ENCODE peak calls at places on chromosomes 5 and 9, in eight cellular contexts. One of them, this sample, is unnamed.

GRCh38 chr9:21267141-21267540 is 27.3 kb upstream of the IFNA14 start:
- DNase-seq in AG08396: no peak
- DNase-seq in NCI-H1105: no peak
- DNase-seq in NCI-H345: no peak
- DNase-seq in skeletal muscle cell: no peak
- DNase-seq in fibroblast of mammary gland: no peak
- DNase-seq in fibroblast of pulmonary artery: no peak
- DNase-seq in psoas muscle: no peak
- DNase-seq in this sample: no peak

GRCh38 chr5:9523090-9523813 is 22.6 kb downstream of the SEMA5A start:
- DNase-seq in NCI-H1105: no peak
- DNase-seq in fibroblast of pulmonary artery: peak
- DNase-seq in skeletal muscle cell: no peak
- DNase-seq in psoas muscle: no peak
- DNase-seq in NCI-H345: peak
- DNase-seq in AG08396: no peak
- DNase-seq in fibroblast of mammary gland: peak
- DNase-seq in this sample: no peak

GRCh38 chr5:78518365-78519197 is 130.0 kb downstream of the LHFPL2 start:
- DNase-seq in fibroblast of mammary gland: peak
- DNase-seq in NCI-H1105: no peak
- DNase-seq in NCI-H345: no peak
- DNase-seq in skeletal muscle cell: peak
- DNase-seq in AG08396: peak
- DNase-seq in fibroblast of pulmonary artery: peak
- DNase-seq in psoas muscle: peak
- DNase-seq in this sample: no peak

GRCh38 chr5:157446077-157446930 is 13.7 kb upstream of the NIPAL4 start:
- DNase-seq in fibroblast of mammary gland: no peak
- DNase-seq in skeletal muscle cell: no peak
- DNase-seq in psoas muscle: no peak
- DNase-seq in NCI-H1105: no peak
- DNase-seq in fibroblast of pulmonary artery: no peak
- DNase-seq in AG08396: no peak
- DNase-seq in NCI-H345: no peak
- DNase-seq in this sample: no peak

GRCh38 chr9:114011313-114011712 is 66.8 kb downstream of the AMBP start:
- DNase-seq in fibroblast of mammary gland: no peak
- DNase-seq in NCI-H345: no peak
- DNase-seq in psoas muscle: no peak
- DNase-seq in skeletal muscle cell: no peak
- DNase-seq in AG08396: no peak
- DNase-seq in fibroblast of pulmonary artery: no peak
- DNase-seq in NCI-H1105: no peak
- DNase-seq in this sample: no peak

GRCh38 chr5:172770374-172770674 is 671 bp downstream of the DUSP1 start:
- DNase-seq in fibroblast of mammary gland: no peak
- DNase-seq in skeletal muscle cell: no peak
- DNase-seq in NCI-H1105: no peak
- DNase-seq in fibroblast of pulmonary artery: no peak
- DNase-seq in psoas muscle: no peak
- DNase-seq in NCI-H345: no peak
- DNase-seq in AG08396: peak
- DNase-seq in this sample: no peak

GRCh38 chr5:76849767-76850291 is at the start of gene S100Z:
- DNase-seq in fibroblast of mammary gland: no peak
- DNase-seq in psoas muscle: no peak
- DNase-seq in fibroblast of pulmonary artery: peak
- DNase-seq in skeletal muscle cell: no peak
- DNase-seq in NCI-H1105: no peak
- DNase-seq in NCI-H345: no peak
- DNase-seq in AG08396: no peak
- DNase-seq in this sample: no peak

GRCh38 chr5:169997736-169998284 is 17.5 kb upstream of the INSYN2B start:
- DNase-seq in fibroblast of mammary gland: no peak
- DNase-seq in AG08396: no peak
- DNase-seq in skeletal muscle cell: no peak
- DNase-seq in NCI-H345: no peak
- DNase-seq in fibroblast of pulmonary artery: no peak
- DNase-seq in NCI-H1105: no peak
- DNase-seq in psoas muscle: no peak
- DNase-seq in this sample: no peak

This sample was measured in NCI-H1436 treated with DMSO at 0.1 percent for 48 hours.